ENCODE peak calls at places on chromosomes 13 and 19, in eight cellular contexts. K, P, S, V, X, M, L and C are unnamed samples.

GRCh38 chr19:18425515-18426415 is 6.6 kb downstream of the SSBP4 start:
- DNase-seq in K (no peak), P (no peak), S (no peak), V (no peak), X (no peak), M (peak; percentile 44), L (no peak), C (no peak)

GRCh38 chr19:7506385-7507328 is 9.2 kb upstream of the ZNF358 start:
- DNase-seq in K (peak; percentile 99), P (peak; percentile 96), S (no peak), V (peak; percentile 98), X (peak; percentile 45), M (no peak), L (peak; percentile 48), C (peak; percentile 43)

GRCh38 chr13:50993908-50994307 is 84.3 kb downstream of the RNASEH2B start:
- DNase-seq in K (no peak), P (no peak), S (no peak), V (no peak), X (no peak), M (no peak), L (no peak), C (no peak)

GRCh38 chr13:28981530-28981929 is 161.4 kb downstream of the MTUS2 start:
- DNase-seq in K (no peak), P (no peak), S (no peak), V (no peak), X (no peak), M (no peak), L (no peak), C (no peak)

GRCh38 chr13:28451482-28452217 is 43.3 kb downstream of the FLT1 start:
- DNase-seq in K (no peak), P (no peak), S (no peak), V (no peak), X (no peak), M (no peak), L (no peak), C (no peak)

GRCh38 chr13:29963086-29963485 is 112.7 kb upstream of the UBL3 start:
- DNase-seq in K (no peak), P (no peak), S (no peak), V (no peak), X (no peak), M (no peak), L (no peak), C (no peak)

GRCh38 chr13:20689291-20689690 is 14.2 kb upstream of the IL17D start:
- DNase-seq in K (no peak), P (no peak), S (no peak), V (no peak), X (no peak), M (no peak), L (no peak), C (no peak)

GRCh38 chr13:48600374-48601364 is 53.1 kb upstream of the CYSLTR2 start:
- DNase-seq in K (no peak), P (no peak), S (no peak), V (peak; percentile 43), X (no peak), M (peak; percentile 27), L (no peak), C (peak; percentile 41)

GRCh38 chr19:4375620-4376228 is 24.6 kb downstream of the SH3GL1 start:
- DNase-seq in K (peak; percentile 60), P (no peak), S (no peak), V (peak; percentile 94), X (no peak), M (no peak), L (no peak), C (peak; percentile 41)

GRCh38 chr19:11191273-11191755 is 6.0 kb downstream of the KANK2 start:
- DNase-seq in K (peak; percentile 51), P (peak; percentile 65), S (no peak), V (peak; percentile 80), X (no peak), M (peak; percentile 41), L (no peak), C (peak; percentile 54)